ENCODE peak calls at places on chromosomes 7 and 10, in six cellular contexts. One of them, this sample, is unnamed. For H3K9me3, the result is how much of the 10 kb centered on the place peaks cover.

GRCh38 chr10:116104210-116104932 is 168.6 kb downstream of the GFRA1 start:
- DNase-seq in H1: no peak
- DNase-seq in hepatocyte: no peak
- DNase-seq in vagina: no peak
- DNase-seq in A549: no peak
- DNase-seq in lower lobe of right lung: no peak
- DNase-seq in this sample: no peak

GRCh38 chr7:27205325-27206280 is 5.7 kb upstream of the HOXA13 start:
- DNase-seq in H1: no peak
- DNase-seq in hepatocyte: no peak
- DNase-seq in vagina: peak
- DNase-seq in A549: no peak
- DNase-seq in lower lobe of right lung: no peak
- DNase-seq in this sample: no peak

GRCh38 chr7:618539-619355 is 99.1 kb upstream of the PDGFA start:
- DNase-seq in H1: no peak
- DNase-seq in hepatocyte: peak
- DNase-seq in vagina: no peak
- DNase-seq in A549: no peak
- DNase-seq in lower lobe of right lung: no peak
- DNase-seq in this sample: peak

GRCh38 chr7:100572949-100573675 is 588 bp downstream of the SAP25 start:
- DNase-seq in H1: no peak
- DNase-seq in hepatocyte: no peak
- DNase-seq in vagina: no peak
- DNase-seq in A549: no peak
- DNase-seq in lower lobe of right lung: no peak
- DNase-seq in this sample: no peak

GRCh38 chr7:43791-44540 is 148.4 kb upstream of the FAM20C start:
- DNase-seq in H1: no peak
- DNase-seq in hepatocyte: no peak
- DNase-seq in vagina: no peak
- DNase-seq in A549: no peak
- DNase-seq in lower lobe of right lung: peak
- DNase-seq in this sample: no peak

GRCh38 chr7:106039486-106040060 is 72.5 kb downstream of the SYPL1 start:
- DNase-seq in H1: no peak
- DNase-seq in hepatocyte: peak
- DNase-seq in vagina: no peak
- DNase-seq in A549: no peak
- DNase-seq in lower lobe of right lung: no peak
- DNase-seq in this sample: no peak

GRCh38 chr10:43827853-43828252 is 179.2 kb upstream of the ZNF32 start:
- DNase-seq in H1: no peak
- DNase-seq in hepatocyte: no peak
- DNase-seq in vagina: no peak
- DNase-seq in A549: no peak
- DNase-seq in lower lobe of right lung: no peak
- DNase-seq in this sample: no peak

GRCh38 chr10:121536271-121536918 is 61.8 kb downstream of the FGFR2 start:
- DNase-seq in H1: no peak
- DNase-seq in hepatocyte: no peak
- DNase-seq in vagina: no peak
- DNase-seq in A549: no peak
- DNase-seq in lower lobe of right lung: no peak
- DNase-seq in this sample: no peak

GRCh38 chr7:93558705-93559614 is 15.6 kb downstream of the CALCR start:
- DNase-seq in H1: no peak
- DNase-seq in hepatocyte: no peak
- DNase-seq in vagina: no peak
- DNase-seq in A549: no peak
- DNase-seq in lower lobe of right lung: no peak
- DNase-seq in this sample: no peak

GRCh38 chr7:105791926-105792325 is 84.5 kb downstream of the ATXN7L1 start:
- DNase-seq in H1: no peak
- DNase-seq in hepatocyte: no peak
- DNase-seq in vagina: no peak
- DNase-seq in A549: no peak
- DNase-seq in lower lobe of right lung: no peak
- DNase-seq in this sample: no peak

GRCh38 chr7:128938524-128939074 is 872 bp downstream of the IRF5 start:
- DNase-seq in H1: no peak
- DNase-seq in hepatocyte: no peak
- DNase-seq in vagina: no peak
- DNase-seq in A549: no peak
- DNase-seq in lower lobe of right lung: peak
- DNase-seq in this sample: no peak

GRCh38 chr7:144454256-144455039 is 51.0 kb upstream of the NOBOX start:
- DNase-seq in H1: no peak
- DNase-seq in hepatocyte: no peak
- DNase-seq in vagina: no peak
- DNase-seq in A549: no peak
- DNase-seq in lower lobe of right lung: no peak
- DNase-seq in this sample: no peak

GRCh38 chr7:140298213-140298612 is 100.1 kb downstream of the SLC37A3 start:
- DNase-seq in H1: no peak
- DNase-seq in hepatocyte: no peak
- DNase-seq in vagina: no peak
- DNase-seq in A549: no peak
- DNase-seq in lower lobe of right lung: no peak
- DNase-seq in this sample: no peak

GRCh38 chr7:57384380-57384779 is 65.6 kb upstream of the ZNF716 start:
- DNase-seq in H1: no peak
- DNase-seq in hepatocyte: no peak
- DNase-seq in vagina: no peak
- DNase-seq in A549: no peak
- DNase-seq in lower lobe of right lung: no peak
- DNase-seq in this sample: no peak
- H3K9me3 ChIP-seq in H1: half or more
- H3K9me3 ChIP-seq in hepatocyte: under half
- H3K9me3 ChIP-seq in vagina: under half
- H3K9me3 ChIP-seq in A549: under half
- H3K9me3 ChIP-seq in lower lobe of right lung: under half
- H3K9me3 ChIP-seq in this sample: under half

GRCh38 chr10:19328582-19328981 is 280.0 kb downstream of the MALRD1 start:
- DNase-seq in H1: no peak
- DNase-seq in hepatocyte: no peak
- DNase-seq in vagina: no peak
- DNase-seq in A549: no peak
- DNase-seq in lower lobe of right lung: no peak
- DNase-seq in this sample: no peak
- TF ChIP-seq CTCF in H1: no peak
- TF ChIP-seq CTCF in hepatocyte: no peak
- TF ChIP-seq CTCF in vagina: no peak
- TF ChIP-seq CTCF in A549: no peak
- TF ChIP-seq CTCF in lower lobe of right lung: no peak
- TF ChIP-seq CTCF in this sample: no peak

GRCh38 chr10:131678613-131679012 is 222.2 kb upstream of the PPP2R2D start:
- DNase-seq in H1: no peak
- DNase-seq in hepatocyte: no peak
- DNase-seq in vagina: no peak
- DNase-seq in A549: no peak
- DNase-seq in lower lobe of right lung: no peak
- DNase-seq in this sample: no peak
- H3K9me3 ChIP-seq in H1: under half
- H3K9me3 ChIP-seq in hepatocyte: under half
- H3K9me3 ChIP-seq in vagina: under half
- H3K9me3 ChIP-seq in A549: under half
- H3K9me3 ChIP-seq in lower lobe of right lung: under half
- H3K9me3 ChIP-seq in this sample: under half

DNA sequence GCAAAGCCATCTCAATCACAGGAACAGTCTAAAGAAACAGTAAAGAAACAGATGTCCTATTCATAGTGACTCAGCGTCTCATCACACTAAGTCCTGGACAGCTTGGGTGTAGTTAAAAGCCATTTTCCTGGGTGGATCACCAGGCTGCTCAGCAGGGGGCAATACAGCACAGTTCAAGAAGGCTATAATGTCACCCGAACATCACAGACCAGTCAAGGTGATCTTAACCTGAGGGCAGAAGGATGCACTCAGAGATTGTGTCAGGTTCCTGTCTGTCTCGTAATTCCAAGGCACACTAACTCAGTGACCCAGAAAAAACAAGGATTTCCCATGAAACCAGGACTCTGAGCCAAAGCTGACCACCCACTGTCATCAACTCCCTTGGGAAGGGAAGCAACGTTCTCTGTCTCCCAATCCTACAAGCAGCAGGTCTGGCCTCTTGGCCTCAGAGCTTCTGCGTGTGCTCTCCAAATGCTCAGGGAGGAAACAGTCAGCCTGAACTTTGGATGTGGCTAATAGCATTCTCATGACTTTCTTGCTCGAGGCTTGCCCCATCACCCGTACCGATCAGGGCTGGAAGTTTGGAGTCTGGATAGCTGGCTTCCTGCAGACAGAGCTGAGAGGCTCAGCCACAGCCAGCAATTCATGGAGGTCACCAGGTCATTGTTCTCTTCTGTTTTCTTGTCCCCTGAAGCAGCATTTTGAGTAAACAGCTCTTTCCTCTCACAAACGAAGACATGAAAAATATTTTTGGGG is 90.4 kb upstream of the FAM171A1 start:
- DNase-seq in H1: no peak
- DNase-seq in hepatocyte: peak
- DNase-seq in vagina: no peak
- DNase-seq in A549: peak
- DNase-seq in lower lobe of right lung: no peak
- DNase-seq in this sample: no peak
- TF ChIP-seq CTCF in H1: no peak
- TF ChIP-seq CTCF in hepatocyte: peak
- TF ChIP-seq CTCF in vagina: no peak
- TF ChIP-seq CTCF in A549: peak
- TF ChIP-seq CTCF in lower lobe of right lung: no peak
- TF ChIP-seq CTCF in this sample: no peak

GRCh38 chr10:131242007-131242406 is 69.5 kb downstream of the TCERG1L start:
- DNase-seq in H1: no peak
- DNase-seq in hepatocyte: peak
- DNase-seq in vagina: no peak
- DNase-seq in A549: peak
- DNase-seq in lower lobe of right lung: peak
- DNase-seq in this sample: no peak
- H3K9me3 ChIP-seq in H1: under half
- H3K9me3 ChIP-seq in hepatocyte: under half
- H3K9me3 ChIP-seq in vagina: under half
- H3K9me3 ChIP-seq in A549: under half
- H3K9me3 ChIP-seq in lower lobe of right lung: under half
- H3K9me3 ChIP-seq in this sample: under half

This sample was measured in CD8-positive, alpha-beta T cell.